ENCODE peak calls at places on chromosomes 13 and 19, in eight cellular contexts. V is adrenal gland, X is glutamatergic neuron, M is pancreas, S is ascending aorta, B is lower leg skin, K is lung, D is GM23338. L is an unnamed sample.

GRCh38 chr19:56149656-56150038 is 8.6 kb downstream of the ZNF444 start:
- DNase-seq in D (no peak), S (no peak), K (no peak), V (no peak), X (no peak), B (no peak), M (no peak), L (no peak)

GRCh38 chr13:54305377-54305776 is 1276.8 kb downstream of the OLFM4 start:
- DNase-seq in D (no peak), M (no peak), B (no peak), S (no peak), V (no peak), X (no peak), K (no peak), L (no peak)

GRCh38 chr19:47226426-47227346 is 4.3 kb downstream of the BBC3 start:
- DNase-seq in K (peak), X (peak), B (peak), D (peak), V (peak), M (peak), S (peak), L (no peak)

GRCh38 chr13:112348642-112349345 is 27.4 kb upstream of the SPACA7 start:
- DNase-seq in M (no peak), S (no peak), V (no peak), K (no peak), X (no peak), D (no peak), B (no peak), L (no peak)

GRCh38 chr19:4452230-4452990 is 5.2 kb downstream of the UBXN6 start:
- DNase-seq in V (no peak), B (no peak), X (no peak), K (no peak), S (no peak), M (no peak), D (no peak), L (no peak)

GRCh38 chr13:44848956-44849748 is 140.1 kb downstream of the NUFIP1 start:
- DNase-seq in K (no peak), D (peak), X (no peak), S (no peak), V (no peak), B (peak), M (no peak), L (no peak)

GRCh38 chr13:39038569-39038898 is 278 bp downstream of the NHLRC3 start:
- DNase-seq in K (peak), B (peak), S (no peak), V (no peak), X (no peak), D (no peak), M (peak), L (no peak)

GRCh38 chr13:38667526-38668094 is 19.3 kb upstream of the FREM2 start:
- DNase-seq in K (no peak), B (no peak), S (no peak), M (no peak), X (no peak), D (no peak), V (no peak), L (no peak)

GRCh38 chr19:38849746-38850230 is at the start of gene HNRNPL:
- DNase-seq in V (no peak), M (peak), K (peak), B (peak), X (peak), S (no peak), D (no peak), L (peak)

GRCh38 chr19:34154401-34154800 is 17.9 kb upstream of the LSM14A start:
- DNase-seq in B (peak), K (no peak), M (no peak), V (no peak), X (no peak), D (no peak), S (no peak), L (no peak)

GRCh38 chr13:98802999-98803666 is 50.7 kb upstream of the SLC15A1 start:
- DNase-seq in D (no peak), X (no peak), M (no peak), B (no peak), K (peak), S (no peak), V (no peak), L (no peak)

GRCh38 chr19:1076951-1077350 is 10.0 kb downstream of the ARHGAP45 start:
- DNase-seq in K (peak), D (no peak), B (peak), M (no peak), S (peak), X (no peak), V (no peak), L (no peak)

GRCh38 chr13:79782541-79783216 is 301.7 kb downstream of the NDFIP2 start:
- DNase-seq in B (no peak), S (no peak), M (peak), D (peak), V (no peak), K (peak), X (peak), L (peak)

GRCh38 chr19:40601061-40601973 is at the start of gene LTBP4:
- DNase-seq in D (peak), S (peak), B (peak), K (peak), X (peak), V (no peak), M (peak), L (no peak)

GRCh38 chr13:78045916-78046315 is 127.3 kb upstream of the EDNRB start:
- DNase-seq in D (no peak), V (no peak), M (no peak), B (no peak), X (no peak), K (no peak), S (no peak), L (no peak)

GRCh38 chr13:99722419-99722818 is 221.1 kb downstream of the TM9SF2 start:
- DNase-seq in B (no peak), S (no peak), M (no peak), V (no peak), K (no peak), D (no peak), X (no peak), L (no peak)

GRCh38 chr19:49817964-49818690 is at the start of gene MED25:
- DNase-seq in V (peak), M (peak), K (peak), X (peak), B (peak), D (peak), S (peak), L (peak)
- TF ChIP-seq CTCF in V (no peak), M (no peak), K (no peak), X (peak), B (no peak), D (no peak), S (peak), L (peak)

GRCh38 chr13:63840551-63841421 is 2425.1 kb upstream of the PCDH20 start:
- DNase-seq in D (no peak), V (no peak), M (peak), S (no peak), K (no peak), B (no peak), X (no peak), L (no peak)
- TF ChIP-seq CTCF in D (no peak), V (no peak), M (no peak), S (no peak), K (no peak), B (no peak), X (no peak), L (no peak)

DNA sequence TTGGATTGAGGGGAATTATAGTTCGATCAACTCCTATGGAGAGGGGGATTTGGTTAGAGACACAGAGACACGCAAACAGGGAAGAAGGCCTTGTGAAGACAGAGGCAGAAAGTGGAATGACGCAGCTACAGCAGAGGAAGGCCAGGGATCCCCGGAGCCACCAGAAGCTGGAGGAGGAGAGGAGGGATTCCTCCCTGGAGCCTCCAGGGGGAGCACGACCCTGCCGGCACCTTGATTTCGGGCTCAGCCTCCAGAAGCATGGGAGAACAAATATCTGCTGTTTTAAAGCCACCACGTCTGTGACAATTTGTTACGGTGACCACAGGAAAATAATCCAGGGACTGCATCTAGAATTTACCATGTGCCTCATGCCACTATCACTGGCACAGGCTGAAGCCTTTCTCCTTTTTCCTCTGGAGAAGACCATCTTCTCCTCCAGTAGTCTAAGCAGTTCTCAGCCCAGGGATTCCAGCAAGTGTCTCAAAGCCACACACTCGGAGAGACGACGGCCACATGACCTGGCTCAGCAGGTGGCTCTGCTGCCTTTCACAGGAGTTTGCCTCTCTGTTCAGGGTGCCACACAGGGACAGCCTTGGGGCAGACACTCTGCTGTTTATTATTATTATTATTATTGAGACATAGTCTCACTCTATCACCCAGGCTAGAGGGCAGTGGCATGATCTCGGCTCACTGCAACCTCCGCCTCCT is 39.9 kb upstream of the CCNE1 start:
- DNase-seq in V (peak), S (no peak), K (no peak), M (peak), D (peak), X (peak), B (no peak), L (peak)
- TF ChIP-seq CTCF in V (peak), S (peak), K (peak), M (peak), D (peak), X (peak), B (no peak), L (peak)

DNA sequence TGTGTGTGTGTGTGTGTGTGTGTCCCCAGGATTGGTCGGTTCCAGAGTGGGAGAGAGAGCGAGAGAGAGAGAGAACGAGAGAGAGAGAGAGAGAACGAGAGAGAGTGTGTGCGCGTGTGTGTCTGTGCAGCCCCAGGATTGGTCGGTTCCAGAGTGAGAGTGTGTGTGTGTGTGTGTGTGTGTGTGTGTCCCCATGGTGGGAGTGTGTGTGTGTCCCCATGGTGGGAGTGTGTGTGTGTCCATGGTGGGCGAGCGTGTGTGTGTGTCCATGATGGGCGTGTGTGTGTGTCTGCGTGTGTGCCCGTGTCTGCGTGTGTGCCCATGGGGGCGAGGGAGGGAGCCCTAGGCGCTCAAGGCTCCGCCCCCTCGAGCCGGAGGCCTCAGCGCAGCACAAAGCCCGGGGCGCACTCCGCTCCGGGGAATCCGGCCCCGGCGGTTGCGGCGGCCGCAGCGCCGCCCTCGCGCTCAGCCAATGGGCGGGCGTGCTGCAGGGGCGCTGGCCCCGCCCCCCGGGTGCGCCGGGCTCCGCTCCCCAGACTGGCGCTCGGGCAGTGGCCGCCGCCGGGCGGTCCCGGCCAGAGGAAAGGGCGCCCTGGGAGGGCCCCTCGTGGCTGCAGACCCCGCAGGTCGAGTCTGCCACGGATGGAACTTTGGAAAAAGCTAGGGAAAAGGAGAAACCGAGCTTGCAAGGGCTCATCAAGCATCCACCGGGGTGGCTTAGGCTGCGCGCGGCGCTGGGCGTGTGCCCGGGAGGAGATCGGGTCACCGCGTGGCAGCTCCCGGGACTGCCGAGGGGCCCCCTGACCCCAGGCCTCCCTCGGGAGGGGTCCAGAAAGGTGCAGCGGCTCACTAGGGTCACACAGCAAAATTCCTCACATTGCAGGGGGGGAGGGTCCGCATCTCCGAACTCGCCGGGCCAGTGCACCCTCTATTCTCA is 96.2 kb downstream of the INSR start:
- DNase-seq in S (peak), X (peak), K (peak), V (peak), M (peak), B (peak), D (peak), L (peak)
- TF ChIP-seq CTCF in S (peak), X (peak), K (no peak), V (no peak), M (no peak), B (no peak), D (no peak), L (peak)

GRCh38 chr13:87274209-87274819 is 396.9 kb upstream of the SLITRK5 start:
- DNase-seq in D (peak), K (peak), B (no peak), X (peak), V (peak), S (no peak), M (no peak), L (peak)
- TF ChIP-seq CTCF in D (peak), K (no peak), B (no peak), X (peak), V (peak), S (no peak), M (no peak), L (peak)

GRCh38 chr19:49761625-49762311 is 1.3 kb downstream of the TSKS start:
- DNase-seq in X (no peak), D (peak), V (no peak), K (no peak), M (no peak), S (no peak), B (no peak), L (no peak)
- TF ChIP-seq CTCF in X (no peak), D (peak), V (no peak), K (no peak), M (no peak), S (no peak), B (no peak), L (no peak)

DNA sequence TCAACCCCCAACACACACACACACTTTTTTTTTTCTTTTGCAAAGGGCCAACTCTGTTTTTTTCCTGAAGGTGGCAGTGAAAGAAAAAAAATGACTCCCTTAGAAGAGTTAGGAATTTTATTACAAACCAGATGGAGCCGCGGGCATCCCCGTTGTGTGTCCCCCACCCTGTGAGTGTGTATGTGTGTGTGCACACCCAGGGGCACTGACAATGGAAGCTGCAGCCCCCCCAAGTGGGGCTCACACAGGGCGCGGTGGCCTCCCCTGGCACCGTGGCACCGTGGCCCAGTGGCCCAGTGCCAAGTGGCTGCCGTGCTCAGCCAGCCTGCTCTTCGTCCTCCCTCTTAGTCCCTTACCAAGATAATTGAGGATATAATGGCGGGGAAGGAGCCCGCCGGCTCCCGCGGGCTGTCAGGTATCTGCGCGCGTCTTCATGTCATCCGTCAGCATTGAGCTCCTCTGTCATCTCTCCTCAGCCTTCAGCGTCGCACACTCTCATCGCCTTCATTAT is 314.1 kb downstream of the ZNF536 start:
- DNase-seq in M (no peak), X (no peak), V (no peak), K (no peak), D (peak), B (peak), S (no peak), L (no peak)
- TF ChIP-seq CTCF in M (no peak), X (no peak), V (no peak), K (no peak), D (no peak), B (no peak), S (no peak), L (no peak)

GRCh38 chr19:45780448-45781281 is 1.6 kb downstream of the DMPK start:
- DNase-seq in V (no peak), K (no peak), M (peak), S (no peak), X (no peak), B (no peak), D (no peak), L (peak)

GRCh38 chr19:45781282-45782161 is 768 bp downstream of the DMPK start:
- DNase-seq in K (no peak), M (peak), B (no peak), S (no peak), V (peak), D (no peak), X (no peak), L (peak)

GRCh38 chr19:45784096-45784495 is 1.8 kb upstream of the DMPK start:
- DNase-seq in M (no peak), X (no peak), K (no peak), S (no peak), B (no peak), V (no peak), D (no peak), L (no peak)

GRCh38 chr19:45782820-45783785 is 813 bp upstream of the DMPK start:
- DNase-seq in S (peak), M (peak), K (no peak), V (peak), D (no peak), X (no peak), B (no peak), L (no peak)

DNA sequence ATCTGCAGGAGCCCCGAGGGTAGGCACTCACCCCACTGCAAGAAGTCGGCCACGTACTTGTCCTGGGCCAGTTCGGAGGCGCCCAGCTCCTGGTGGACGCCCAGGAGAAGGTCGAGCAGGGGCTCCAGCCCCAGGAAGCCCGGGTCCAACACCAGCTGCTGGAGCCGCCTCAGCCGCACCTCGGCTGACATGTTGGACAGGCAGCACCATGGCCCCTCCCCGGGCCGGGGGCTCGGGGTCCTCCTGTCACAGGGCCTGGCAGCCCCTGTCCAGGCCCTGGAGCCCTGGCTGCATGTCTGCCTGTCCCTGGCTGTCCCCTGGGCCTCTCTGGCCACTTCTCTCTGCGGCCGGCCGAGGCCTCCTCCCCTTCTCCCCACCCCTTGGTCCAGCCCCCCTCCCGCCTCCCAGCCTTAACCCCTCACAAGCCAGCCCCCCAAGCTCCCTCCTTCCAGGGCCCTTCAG is at the start of gene DMPK:
- DNase-seq in X (no peak), M (peak), B (no peak), S (no peak), V (no peak), D (no peak), K (no peak), L (no peak)
- TF ChIP-seq CTCF in X (no peak), M (no peak), B (no peak), S (no peak), V (no peak), D (no peak), K (no peak), L (no peak)

GRCh38 chr13:62357887-62358645 is 942.4 kb upstream of the PCDH20 start:
- DNase-seq in V (no peak), K (no peak), M (no peak), D (peak), B (no peak), X (peak), S (no peak), L (peak)
- TF ChIP-seq CTCF in V (no peak), K (no peak), M (no peak), D (peak), B (no peak), X (peak), S (no peak), L (peak)

DNA sequence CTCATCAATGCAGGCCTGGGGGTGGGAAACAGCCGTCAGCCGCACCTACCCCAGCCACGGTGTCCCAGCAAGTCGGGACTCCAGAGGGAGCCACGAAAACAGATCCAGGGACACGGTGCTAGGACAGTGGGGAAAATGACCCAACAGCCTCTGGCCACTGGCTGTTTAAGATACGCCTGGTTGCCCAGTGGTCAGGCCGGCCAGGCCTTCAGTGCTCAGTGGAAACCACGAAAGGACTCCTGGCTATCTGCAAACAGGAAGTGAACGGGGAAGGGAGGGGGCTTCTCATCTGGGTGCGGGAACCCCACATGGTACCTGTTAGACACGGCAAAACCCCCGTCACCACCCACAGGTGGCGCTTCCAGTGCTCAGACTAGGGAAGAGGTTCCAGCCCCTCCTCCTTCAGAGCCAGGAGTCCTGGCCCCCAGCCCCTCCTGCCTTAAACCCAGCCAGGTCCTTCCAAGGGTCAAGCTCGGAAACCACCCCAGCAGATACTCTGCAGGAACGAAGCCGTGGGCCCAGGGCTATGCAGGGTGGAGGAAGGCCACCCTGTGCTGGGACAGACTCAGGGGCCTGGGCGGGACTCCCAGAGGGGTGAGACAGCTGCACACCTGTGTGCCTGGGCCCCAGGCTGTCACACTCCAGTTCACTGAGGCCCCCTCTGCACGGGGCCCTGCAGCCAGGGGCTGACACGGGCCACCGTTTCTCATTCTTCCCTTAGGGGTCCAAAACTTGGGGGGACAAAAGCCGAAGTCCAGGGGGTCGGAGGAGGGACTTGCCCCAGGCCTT is 4.5 kb downstream of the PPP1R12C start:
- DNase-seq in M (no peak), K (no peak), B (no peak), D (peak), X (no peak), V (no peak), S (no peak), L (no peak)
- TF ChIP-seq CTCF in M (no peak), K (no peak), B (no peak), D (peak), X (no peak), V (no peak), S (no peak), L (no peak)